ENCODE peak calls at places on chromosomes 11 and 22, in seven cellular contexts. C is testis; M is CD8-positive, alpha-beta T cell; S is sigmoid colon; X is psoas muscle; T is upper lobe of left lung; K is fibroblast of lung. R is an unnamed sample. For H3K4me1, the result is how much of the 10 kb centered on the place peaks cover.

GRCh38 chr11:44032304-44033085 is 15.3 kb upstream of the ACCSL start:
- DNase-seq in T (no peak), C (peak), M (no peak), S (no peak), X (peak), K (peak), R (peak)

GRCh38 chr11:33723238-33723881 is 12.9 kb downstream of the CD59 start:
- DNase-seq in S (no peak), M (no peak), T (no peak), K (peak), C (no peak), X (peak), R (no peak)

GRCh38 chr11:134317103-134317502 is 14.7 kb upstream of the GLB1L2 start:
- DNase-seq in M (no peak), X (no peak), C (no peak), S (no peak), K (no peak), T (no peak), R (no peak)

GRCh38 chr11:4665424-4665823 is 21.6 kb downstream of the OR51E1 start:
- DNase-seq in M (no peak), K (peak), T (no peak), C (no peak), S (no peak), X (no peak), R (no peak)

GRCh38 chr11:75562836-75563484 is 907 bp downstream of the SERPINH1 start:
- DNase-seq in S (no peak), M (no peak), T (no peak), K (peak), C (peak), X (peak), R (no peak)

GRCh38 chr11:73285721-73286120 is 13.6 kb downstream of the P2RY6 start:
- DNase-seq in K (no peak), T (no peak), S (no peak), M (no peak), C (no peak), X (no peak), R (no peak)

GRCh38 chr11:119363081-119363861 is 16.8 kb upstream of the MFRP start:
- DNase-seq in X (no peak), C (no peak), T (peak), K (no peak), M (no peak), S (no peak), R (no peak)

GRCh38 chr22:35627267-35628041 is 10.3 kb upstream of the MB start:
- DNase-seq in T (no peak), K (peak), S (peak), M (peak), X (peak), C (peak), R (peak)

GRCh38 chr11:19080579-19080993 is 20.1 kb upstream of the MRGPRX2 start:
- DNase-seq in C (peak), S (no peak), K (peak), X (no peak), T (no peak), M (no peak), R (no peak)

DNA sequence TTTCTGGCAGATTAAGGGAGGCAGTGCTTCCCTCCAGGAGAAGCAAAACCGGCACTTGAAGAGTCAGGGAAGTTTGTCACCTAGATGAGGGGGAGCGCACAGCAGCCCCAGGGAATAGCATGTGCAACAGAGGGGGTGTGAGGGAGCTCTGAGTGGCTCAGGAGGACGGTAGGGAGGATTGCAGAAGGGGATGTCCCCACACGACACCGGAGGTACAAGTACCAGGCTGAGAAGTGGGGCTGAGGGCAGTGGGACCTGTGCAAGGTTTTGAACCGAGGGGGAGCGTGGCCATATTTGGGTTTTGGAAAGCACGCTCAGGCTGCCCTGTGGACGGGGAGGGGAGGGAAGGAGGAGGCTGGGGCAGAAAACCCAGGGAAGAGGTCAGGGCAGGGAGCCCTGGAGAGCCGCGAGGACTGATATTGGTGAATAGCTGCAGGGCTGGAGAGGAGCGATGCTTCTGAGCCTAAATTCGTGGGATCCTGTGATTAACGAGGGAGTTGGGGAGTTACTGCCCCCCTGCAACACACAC is 17.9 kb upstream of the TMPRSS6 start:
- DNase-seq in C (no peak), T (no peak), S (no peak), K (no peak), X (no peak), M (no peak), R (no peak)
- H3K27ac ChIP-seq in C (no peak), T (no peak), S (no peak), K (no peak), X (no peak), M (no peak), R (no peak)

DNA sequence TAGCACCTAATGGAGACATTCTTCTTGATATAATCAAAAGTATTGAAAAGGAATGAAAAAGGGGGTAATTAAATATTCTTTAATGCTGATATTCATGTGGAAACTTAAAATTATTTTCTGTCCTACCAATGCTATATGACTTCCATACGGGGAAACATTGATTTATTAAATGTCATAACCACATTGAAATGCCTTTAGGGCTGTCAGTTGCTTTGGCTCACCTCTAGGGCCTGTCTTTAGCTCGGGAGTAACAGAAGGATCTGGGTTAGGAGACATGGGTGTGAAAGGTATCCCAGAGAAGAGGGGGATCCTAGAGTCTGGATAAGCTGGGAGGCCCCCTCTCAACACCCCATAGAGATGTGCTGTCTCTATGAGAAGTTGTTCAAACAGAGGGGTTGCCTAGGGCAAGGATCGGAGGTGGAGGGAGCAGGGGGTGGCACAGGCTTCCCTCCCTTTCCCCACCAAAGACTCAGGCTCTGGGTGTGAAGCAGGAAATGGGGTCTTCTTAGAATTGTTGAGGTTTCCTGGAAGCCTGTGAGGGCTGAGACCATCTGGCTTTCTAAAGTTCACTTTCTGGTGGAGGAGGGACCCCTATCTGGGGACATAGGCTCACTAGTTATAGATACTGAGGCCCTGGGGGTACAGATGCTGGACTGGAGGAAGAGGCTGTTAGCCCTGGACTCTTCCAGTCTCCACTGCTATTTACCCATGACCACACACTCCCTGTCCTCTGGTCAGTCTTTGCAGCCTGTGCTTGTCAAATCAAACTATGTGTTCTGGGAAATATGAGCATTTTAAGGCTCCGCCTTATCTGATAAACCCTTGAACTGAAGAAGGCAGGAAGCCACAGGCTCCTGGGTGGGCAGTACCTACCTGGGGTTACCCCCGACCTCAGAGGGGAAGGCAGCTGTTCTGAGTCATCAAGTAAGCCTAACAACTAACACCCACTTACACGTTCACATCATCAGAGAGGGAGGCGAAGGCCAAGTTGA is 55.8 kb upstream of the RRAS2 start:
- DNase-seq in M (peak), C (no peak), T (no peak), K (peak), X (no peak), S (no peak), R (no peak)
- TF ChIP-seq CTCF in M (no peak), C (no peak), T (no peak), K (no peak), X (no peak), S (no peak), R (no peak)

GRCh38 chr11:9758676-9759518 is 95.0 kb downstream of the SWAP70 start:
- DNase-seq in C (peak), T (peak), K (peak), S (peak), X (peak), M (peak), R (peak)
- H3K4me1 ChIP-seq in C (under half), T (under half), K (under half), S (under half), X (under half), M (under half), R (under half)

GRCh38 chr22:29838599-29838956 is 504 bp upstream of the ASCC2 start:
- DNase-seq in K (no peak), X (no peak), S (no peak), C (no peak), T (no peak), M (no peak), R (no peak)

GRCh38 chr22:29842172-29842571 is 4.1 kb upstream of the ASCC2 start:
- DNase-seq in S (no peak), K (no peak), T (no peak), X (no peak), C (no peak), M (no peak), R (no peak)

GRCh38 chr22:29846290-29846689 is 8.2 kb upstream of the ASCC2 start:
- DNase-seq in X (no peak), T (no peak), C (no peak), M (no peak), S (no peak), K (no peak), R (no peak)

GRCh38 chr22:29840498-29840897 is 2.4 kb upstream of the ASCC2 start:
- DNase-seq in T (no peak), C (no peak), X (no peak), S (no peak), M (no peak), K (no peak), R (no peak)

GRCh38 chr22:29842740-29843139 is 4.7 kb upstream of the ASCC2 start:
- DNase-seq in C (no peak), S (no peak), X (no peak), M (no peak), T (no peak), K (peak), R (no peak)
- H3K27ac ChIP-seq in C (no peak), S (peak), X (peak), M (no peak), T (no peak), K (no peak), R (no peak)

GRCh38 chr11:102306048-102306575 is 11.2 kb upstream of the BIRC3 start:
- DNase-seq in M (no peak), T (no peak), K (peak), S (no peak), X (no peak), C (peak), R (no peak)

GRCh38 chr11:102306817-102307814 is 10.2 kb upstream of the BIRC3 start:
- DNase-seq in T (no peak), M (peak), X (no peak), S (no peak), C (no peak), K (peak), R (no peak)

GRCh38 chr11:102313225-102313940 is 3.9 kb upstream of the BIRC3 start:
- DNase-seq in M (no peak), T (no peak), S (no peak), X (no peak), C (no peak), K (peak), R (no peak)

GRCh38 chr11:102312656-102313055 is 4.6 kb upstream of the BIRC3 start:
- DNase-seq in S (no peak), X (no peak), M (no peak), T (no peak), C (no peak), K (no peak), R (no peak)

DNA sequence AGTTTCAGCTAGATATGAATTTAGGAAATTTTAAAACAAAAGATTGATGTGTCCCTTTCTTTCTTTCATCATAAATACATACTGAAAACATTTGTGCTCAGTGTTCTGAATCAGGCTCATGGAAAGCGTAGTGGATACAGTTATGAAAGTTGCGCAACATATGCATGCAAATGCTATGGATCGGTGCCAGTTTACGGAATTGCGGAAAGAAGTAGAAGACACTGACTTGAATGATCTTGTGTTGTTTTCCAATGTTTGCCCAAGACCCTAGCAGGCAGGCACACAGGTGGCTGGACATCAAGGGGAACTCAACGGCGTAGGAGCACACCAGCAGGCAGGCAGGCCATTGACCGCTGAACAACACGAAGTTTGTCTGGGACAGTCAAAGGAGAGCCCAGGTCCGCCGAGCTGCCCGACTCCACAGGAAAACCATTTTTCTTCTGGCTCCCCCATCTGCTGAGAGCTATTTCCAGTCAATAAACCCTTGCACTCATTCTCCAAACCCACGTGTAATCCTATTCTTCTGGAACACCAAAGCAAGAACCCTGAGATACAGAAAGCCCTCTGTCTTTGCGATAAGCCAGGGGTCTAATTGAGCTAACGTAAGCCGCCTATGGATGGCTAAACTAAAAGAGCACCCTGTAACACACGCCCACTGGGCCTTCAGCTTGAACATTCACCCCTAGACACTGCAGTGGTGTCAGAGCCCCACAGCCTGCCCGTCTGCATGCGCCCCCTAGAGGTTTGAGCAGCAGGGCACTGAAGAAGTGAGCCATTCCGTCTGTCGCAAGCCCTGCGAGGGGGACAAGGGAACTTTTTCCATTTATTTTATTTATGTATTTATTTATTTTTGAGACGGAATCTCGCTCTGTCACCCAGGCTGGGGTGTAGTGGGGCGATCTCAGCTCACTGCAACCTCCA is 7.4 kb upstream of the BIRC3 start:
- DNase-seq in T (no peak), M (no peak), K (no peak), S (no peak), X (no peak), C (peak), R (no peak)
- TF ChIP-seq CTCF in T (no peak), M (no peak), K (no peak), S (no peak), X (no peak), C (no peak), R (no peak)

GRCh38 chr11:20912046-20912821 is 242.8 kb downstream of the NELL1 start:
- DNase-seq in S (no peak), T (no peak), K (no peak), C (no peak), M (no peak), X (no peak), R (no peak)
- H3K4me1 ChIP-seq in S (under half), T (under half), K (under half), C (under half), M (under half), X (under half), R (under half)

DNA sequence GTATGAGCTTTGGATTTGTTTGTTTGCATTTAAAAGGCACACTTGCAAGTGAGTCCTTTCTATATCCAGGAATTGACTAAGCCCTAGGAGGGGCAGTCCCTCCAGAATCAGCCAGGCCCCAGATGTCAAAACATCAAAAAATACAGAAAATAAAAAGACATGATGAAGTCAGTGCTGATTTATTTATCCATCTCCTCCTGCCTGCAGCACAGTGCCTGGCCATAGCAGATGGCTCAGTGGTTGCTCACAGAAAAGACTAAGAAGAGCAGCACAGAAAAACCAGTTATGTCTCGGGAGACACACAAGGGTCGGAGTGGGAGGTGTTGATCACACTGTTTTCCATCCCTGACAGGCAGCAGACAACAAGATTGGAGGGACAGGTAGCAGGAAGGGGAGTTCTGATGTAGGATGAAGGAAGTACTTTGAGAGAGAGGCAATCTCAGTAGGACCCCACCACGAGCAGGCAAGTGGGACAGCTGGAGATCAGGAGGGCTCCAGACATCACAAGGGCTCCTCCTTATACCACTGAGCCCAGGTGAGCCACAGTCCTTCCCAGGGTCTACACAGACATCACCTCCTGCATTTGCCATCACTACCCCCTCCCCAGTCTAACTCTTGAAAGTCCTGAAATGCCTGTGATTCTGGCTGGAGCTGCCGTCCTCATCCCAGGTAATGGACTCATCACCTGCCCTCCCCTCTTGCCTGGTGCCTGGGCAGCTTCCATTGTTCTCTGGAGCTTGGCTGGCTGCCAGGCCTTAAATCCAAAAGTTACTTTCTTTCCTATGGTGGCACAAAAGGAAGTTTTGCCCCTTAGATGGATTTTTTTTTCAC is 32.3 kb downstream of the TMPRSS5 start:
- DNase-seq in X (no peak), T (no peak), S (no peak), K (no peak), C (no peak), M (no peak), R (no peak)
- H3K27ac ChIP-seq in X (no peak), T (no peak), S (no peak), K (no peak), C (no peak), M (no peak), R (no peak)

R was measured in thoracic aorta.